ENCODE peak calls at places on chromosomes 11 and 22, in four cellular contexts. Z, B, X and R are unnamed samples. For H3K4me1, the result is how much of the 10 kb centered on the place peaks cover.

GRCh38 chr11:6667733-6668374 is 12.2 kb upstream of the DCHS1 start:
- DNase-seq in Z (no peak), B (peak), X (no peak), R (no peak)

GRCh38 chr11:117022526-117022925 is 75.7 kb downstream of the SIK3 start:
- DNase-seq in Z (no peak), B (no peak), X (no peak), R (no peak)

GRCh38 chr22:42927966-42928365 is 70.9 kb upstream of the ARFGAP3 start:
- DNase-seq in Z (no peak), B (no peak), X (no peak), R (no peak)

GRCh38 chr11:8720868-8721739 is 38.5 kb downstream of the RPL27A start:
- DNase-seq in Z (no peak), B (no peak), X (peak), R (no peak)

GRCh38 chr11:121895919-121896318 is 220.1 kb downstream of the BLID start:
- DNase-seq in Z (no peak), B (no peak), X (no peak), R (no peak)

GRCh38 chr11:44528103-44528502 is 37.4 kb upstream of the CD82 start:
- DNase-seq in Z (peak), B (no peak), X (no peak), R (no peak)

GRCh38 chr11:373716-374551 is 4.6 kb downstream of the B4GALNT4 start:
- DNase-seq in Z (no peak), B (no peak), X (no peak), R (no peak)

GRCh38 chr11:114179234-114179941 is 116.8 kb upstream of the NNMT start:
- DNase-seq in Z (peak), B (peak), X (peak), R (peak)

GRCh38 chr22:49632199-49633009 is 195.3 kb downstream of the BRD1 start:
- DNase-seq in Z (peak), B (no peak), X (peak), R (no peak)

GRCh38 chr11:128463386-128463829 is 124.0 kb downstream of the ETS1 start:
- DNase-seq in Z (peak), B (no peak), X (no peak), R (no peak)

GRCh38 chr11:95074806-95075563 is 8.3 kb downstream of the SRSF8 start:
- DNase-seq in Z (peak), B (no peak), X (peak), R (no peak)
- H3K4me1 ChIP-seq in Z (under half), B (under half), X (under half), R (under half)

GRCh38 chr11:126357969-126358762 is 2.7 kb downstream of the ST3GAL4 start:
- DNase-seq in Z (peak), B (no peak), X (no peak), R (no peak)
- H3K4me3 ChIP-seq in Z (no peak), B (no peak), X (no peak), R (peak)

DNA sequence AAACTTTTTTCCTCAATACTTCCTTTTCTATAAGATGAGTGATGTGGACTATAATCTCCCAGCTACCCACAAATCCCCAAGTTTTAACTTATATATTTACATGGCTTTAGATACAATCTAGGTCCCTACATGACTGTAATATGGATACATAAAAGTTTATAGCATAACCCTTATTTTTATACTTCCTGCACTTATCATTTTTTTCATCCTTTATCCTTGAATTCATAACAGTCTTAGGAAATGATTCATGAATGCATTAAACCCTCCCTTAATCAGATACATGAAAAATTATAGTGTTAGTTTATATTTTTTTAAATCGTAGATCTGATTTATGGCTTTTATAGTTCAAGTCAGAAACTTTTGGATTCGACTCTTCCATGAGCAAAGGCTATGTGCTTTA is 195.8 kb downstream of the MAML2 start:
- DNase-seq in Z (no peak), B (no peak), X (no peak), R (no peak)
- H3K4me1 ChIP-seq in Z (under half), B (under half), X (under half), R (under half)

DNA sequence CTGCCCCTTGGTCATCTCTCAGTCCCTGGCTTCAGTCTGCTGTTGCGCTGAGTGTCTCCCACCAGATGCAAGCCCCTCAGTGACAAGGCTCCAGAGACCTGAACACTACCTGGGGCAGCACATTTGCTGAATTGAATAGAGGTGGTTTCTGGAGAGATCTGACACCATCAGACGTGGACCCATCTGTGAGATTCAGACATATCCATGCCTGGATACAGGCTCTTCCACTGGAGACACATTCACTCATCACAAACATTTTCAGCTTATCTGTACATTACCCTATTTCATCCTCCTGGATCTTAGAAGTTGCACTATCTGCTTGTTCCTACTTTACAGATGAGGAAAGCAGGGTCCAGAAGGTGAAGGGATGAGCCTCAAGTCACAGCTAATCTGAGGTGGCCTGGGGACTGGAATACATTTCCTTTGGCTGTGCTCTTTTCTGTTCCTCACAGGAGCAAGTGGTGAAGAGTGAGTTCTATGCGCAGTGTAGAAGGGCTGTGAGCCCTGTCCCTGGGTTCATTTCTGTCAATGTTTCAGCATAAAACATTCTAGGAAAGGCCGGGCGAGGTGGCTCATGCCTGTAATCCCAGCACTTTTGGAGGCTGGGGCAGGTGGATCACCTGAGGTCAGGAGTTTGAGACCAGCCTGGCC is 19.0 kb downstream of the ATG16L2 start:
- DNase-seq in Z (no peak), B (no peak), X (no peak), R (no peak)
- H3K4me3 ChIP-seq in Z (no peak), B (no peak), X (no peak), R (no peak)

GRCh38 chr22:26892401-26893033 is 235.1 kb downstream of the MIAT start:
- DNase-seq in Z (peak), B (no peak), X (peak), R (no peak)
- H3K4me1 ChIP-seq in Z (under half), B (under half), X (under half), R (under half)

GRCh38 chr11:125950178-125950490 is 4.3 kb downstream of the VSIG10L2 start:
- DNase-seq in Z (no peak), B (no peak), X (no peak), R (no peak)
- H3K4me3 ChIP-seq in Z (no peak), B (no peak), X (no peak), R (no peak)

GRCh38 chr22:23823331-23823791 is 15.4 kb downstream of the DERL3 start:
- DNase-seq in Z (peak), B (no peak), X (no peak), R (no peak)

GRCh38 chr22:23826510-23827350 is 12.1 kb downstream of the DERL3 start:
- DNase-seq in Z (peak), B (no peak), X (no peak), R (no peak)

GRCh38 chr22:23824476-23825245 is 14.1 kb downstream of the DERL3 start:
- DNase-seq in Z (no peak), B (no peak), X (no peak), R (no peak)

GRCh38 chr22:23827351-23827995 is 11.3 kb downstream of the DERL3 start:
- DNase-seq in Z (peak), B (no peak), X (no peak), R (no peak)

GRCh38 chr22:23825246-23825905 is 13.4 kb downstream of the DERL3 start:
- DNase-seq in Z (no peak), B (no peak), X (no peak), R (no peak)
- H3K4me1 ChIP-seq in Z (under half), B (under half), X (under half), R (under half)

DNA sequence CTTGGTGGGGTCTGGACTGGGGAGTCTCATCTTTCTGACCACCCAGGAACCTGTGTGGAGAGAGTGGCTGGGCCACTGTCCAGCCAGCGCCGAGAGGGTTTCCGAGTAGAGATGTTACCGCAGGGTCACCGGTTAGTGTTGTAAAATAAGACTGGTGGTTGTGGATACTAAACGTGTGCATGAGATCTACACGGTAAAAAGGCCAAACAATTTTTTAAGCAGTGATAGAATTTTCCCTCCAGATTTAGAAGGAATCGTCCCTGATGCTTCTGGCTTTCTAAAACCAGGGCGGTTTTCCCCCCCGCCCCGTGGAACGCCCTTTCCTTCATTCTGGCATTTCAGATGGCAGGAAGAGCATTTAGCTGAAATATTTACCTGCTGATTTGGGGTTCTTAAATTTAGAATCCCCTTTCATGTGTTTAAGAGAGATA is 72.6 kb upstream of the PPARA start:
- DNase-seq in Z (peak), B (no peak), X (no peak), R (peak)
- H3K4me3 ChIP-seq in Z (no peak), B (no peak), X (no peak), R (peak)